ENCODE peak calls at places on chromosome 20, in ten cellular contexts. N is body of pancreas; Q is CD8-positive, alpha-beta T cell; R is SK-N-SH; X is lower leg skin; L is H9; P is AG04449; I is fibroblast of mammary gland; T is cardiac muscle cell; A is BJ. Z is an unnamed sample.

GRCh38 chr20:45322952-45323383 is 14.9 kb upstream of the MATN4 start:
- DNase-seq in N (peak; percentile 73), Q (no peak), R (no peak), X (peak; percentile 68), L (no peak), P (no peak), I (peak; percentile 37), T (peak; percentile 73), A (no peak), Z (no peak)

GRCh38 chr20:42276718-42277117 is 658.5 kb upstream of the CHD6 start:
- DNase-seq in N (no peak), Q (no peak), R (no peak), X (no peak), L (no peak), P (no peak), I (no peak), T (no peak), A (no peak), Z (no peak)

GRCh38 chr20:43969501-43969900 is 54.8 kb downstream of the TOX2 start:
- DNase-seq in N (no peak), Q (no peak), R (no peak), X (no peak), L (no peak), P (no peak), I (no peak), T (no peak), A (no peak), Z (no peak)

GRCh38 chr20:42018979-42019378 is 400.8 kb upstream of the CHD6 start:
- DNase-seq in N (no peak), Q (no peak), R (no peak), X (no peak), L (peak; percentile 39), P (no peak), I (no peak), T (no peak), A (no peak), Z (no peak)

GRCh38 chr20:10970109-10970508 is 296.3 kb upstream of the JAG1 start:
- DNase-seq in N (no peak), Q (no peak), R (no peak), X (no peak), L (no peak), P (no peak), I (no peak), T (peak; percentile 29), A (no peak), Z (no peak)

GRCh38 chr20:10674684-10675455 is 1.1 kb upstream of the JAG1 start:
- DNase-seq in N (peak; percentile 85), Q (no peak), R (peak; percentile 85), X (no peak), L (peak; percentile 84), P (no peak), I (peak; percentile 49), T (peak; percentile 76), A (no peak), Z (no peak)

GRCh38 chr20:23013429-23013828 is 21.7 kb upstream of the SSTR4 start:
- DNase-seq in N (no peak), Q (no peak), R (no peak), X (no peak), L (no peak), P (no peak), I (no peak), T (peak; percentile 17), A (no peak), Z (no peak)

GRCh38 chr20:15076785-15077184 is 739.4 kb upstream of the FLRT3 start:
- DNase-seq in N (no peak), Q (no peak), R (no peak), X (no peak), L (no peak), P (no peak), I (no peak), T (no peak), A (no peak), Z (no peak)

GRCh38 chr20:297098-297924 is at the start of gene ZCCHC3:
- DNase-seq in N (peak; percentile 88), Q (peak; percentile 72), R (peak; percentile 96), X (peak; percentile 85), L (peak; percentile 89), P (peak; percentile 63), I (peak; percentile 93), T (peak; percentile 99), A (peak; percentile 82), Z (no peak)
- TF ChIP-seq CTCF in N (no peak), Q (no peak), R (peak; percentile 21), X (no peak), L (peak; percentile 39), P (peak; percentile 30), I (no peak), T (peak; percentile 17), A (peak; percentile 26), Z (peak; percentile 45)

DNA sequence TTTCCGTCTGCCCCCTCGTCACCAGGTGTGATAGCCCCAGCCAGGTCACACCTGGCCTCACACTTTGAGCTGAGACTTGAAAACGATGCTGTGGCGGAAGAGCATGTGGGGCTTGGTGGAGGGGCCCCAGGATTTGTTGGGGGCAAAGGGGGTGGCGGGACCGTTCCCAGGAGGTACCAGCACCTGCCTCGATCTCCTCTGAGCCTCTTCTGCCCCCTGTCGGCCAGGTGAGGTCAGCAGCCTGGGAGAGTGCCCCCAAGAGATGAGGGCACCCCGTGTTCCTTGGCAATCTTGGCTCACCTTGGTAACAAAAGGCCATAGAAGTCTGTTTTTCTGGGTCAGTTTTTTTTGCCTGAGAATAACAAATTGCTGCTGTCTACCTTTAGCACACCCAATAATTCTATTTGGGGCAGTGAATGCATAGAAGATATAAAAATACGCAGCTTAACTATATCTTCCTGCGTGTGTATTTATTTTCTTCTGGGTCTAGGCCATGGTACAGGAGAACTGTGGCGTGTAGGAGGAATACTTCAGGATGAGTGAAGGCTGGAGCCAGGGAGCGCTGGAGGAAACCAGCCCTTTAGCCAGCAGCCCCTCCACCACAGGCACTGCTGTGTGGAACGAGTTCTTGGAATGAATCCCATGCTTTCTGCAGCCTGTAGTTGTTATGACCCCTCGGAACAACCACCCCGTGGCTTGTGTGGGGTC is 25.2 kb downstream of the SPATA2 start:
- DNase-seq in N (peak; percentile 52), Q (no peak), R (no peak), X (no peak), L (no peak), P (no peak), I (no peak), T (no peak), A (no peak), Z (peak; percentile 74)
- TF ChIP-seq CTCF in N (no peak), Q (no peak), R (peak; percentile 15), X (no peak), L (peak; percentile 64), P (no peak), I (peak; percentile 7), T (no peak), A (no peak), Z (no peak)

GRCh38 chr20:3846378-3846739 is 275 bp upstream of the MAVS start:
- DNase-seq in N (no peak), Q (no peak), R (no peak), X (no peak), L (no peak), P (no peak), I (no peak), T (no peak), A (no peak), Z (no peak)

GRCh38 chr20:3843490-3843889 is 3.1 kb upstream of the MAVS start:
- DNase-seq in N (no peak), Q (no peak), R (no peak), X (no peak), L (no peak), P (no peak), I (peak; percentile 92), T (peak; percentile 59), A (no peak), Z (no peak)

GRCh38 chr20:3848565-3848964 is 1.9 kb downstream of the MAVS start:
- DNase-seq in N (no peak), Q (no peak), R (no peak), X (no peak), L (no peak), P (no peak), I (no peak), T (no peak), A (no peak), Z (no peak)

GRCh38 chr20:3847419-3847940 is 846 bp downstream of the MAVS start:
- DNase-seq in N (no peak), Q (no peak), R (no peak), X (no peak), L (no peak), P (no peak), I (peak; percentile 31), T (no peak), A (no peak), Z (no peak)

DNA sequence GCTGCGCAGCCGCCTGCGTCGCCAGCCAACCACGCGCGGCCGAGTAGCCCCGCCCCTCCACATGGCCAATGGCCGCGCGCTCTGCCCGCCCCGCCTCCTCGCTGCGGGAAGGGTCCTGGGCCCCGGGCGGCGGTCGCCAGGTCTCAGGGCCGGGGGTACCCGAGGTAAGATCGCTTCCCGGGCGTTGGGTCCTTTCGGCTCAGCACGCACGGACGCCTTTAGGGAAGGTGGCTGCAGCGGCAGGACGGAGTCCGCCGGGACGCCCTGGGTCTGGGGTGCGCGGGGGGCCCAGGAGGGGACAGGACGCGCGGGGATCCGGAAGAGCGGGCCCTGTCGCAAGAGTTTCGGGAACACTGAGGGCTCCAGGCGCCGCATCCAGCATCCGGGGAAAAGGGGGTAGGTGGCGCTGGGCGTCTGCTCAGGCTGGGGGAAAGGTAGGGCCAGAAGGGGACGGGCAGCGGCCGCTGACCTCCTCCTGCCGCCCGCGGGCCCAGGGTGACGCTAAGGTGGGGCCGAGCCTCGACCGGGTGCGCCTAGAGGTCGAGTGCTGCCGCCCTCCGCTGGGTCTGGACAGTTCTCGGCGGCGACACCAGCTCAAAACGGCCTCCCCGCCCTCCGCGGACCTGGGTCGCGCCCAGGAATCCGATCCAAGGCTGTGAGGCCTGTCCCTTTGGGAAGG is at the start of gene MAVS:
- DNase-seq in N (peak; percentile 90), Q (peak; percentile 81), R (peak; percentile 98), X (peak; percentile 83), L (peak; percentile 90), P (no peak), I (peak; percentile 63), T (peak; percentile 81), A (no peak), Z (no peak)
- TF ChIP-seq CTCF in N (no peak), Q (no peak), R (no peak), X (no peak), L (no peak), P (no peak), I (no peak), T (no peak), A (no peak), Z (peak; percentile 21)

GRCh38 chr20:31881945-31882344 is 11.5 kb downstream of the TTLL9 start:
- DNase-seq in N (no peak), Q (no peak), R (no peak), X (no peak), L (no peak), P (no peak), I (no peak), T (no peak), A (no peak), Z (no peak)

GRCh38 chr20:31883829-31884228 is 13.4 kb downstream of the TTLL9 start:
- DNase-seq in N (no peak), Q (no peak), R (no peak), X (no peak), L (no peak), P (no peak), I (no peak), T (no peak), A (no peak), Z (no peak)

GRCh38 chr20:31877684-31878083 is 7.2 kb downstream of the TTLL9 start:
- DNase-seq in N (no peak), Q (no peak), R (no peak), X (no peak), L (no peak), P (no peak), I (no peak), T (no peak), A (no peak), Z (no peak)

DNA sequence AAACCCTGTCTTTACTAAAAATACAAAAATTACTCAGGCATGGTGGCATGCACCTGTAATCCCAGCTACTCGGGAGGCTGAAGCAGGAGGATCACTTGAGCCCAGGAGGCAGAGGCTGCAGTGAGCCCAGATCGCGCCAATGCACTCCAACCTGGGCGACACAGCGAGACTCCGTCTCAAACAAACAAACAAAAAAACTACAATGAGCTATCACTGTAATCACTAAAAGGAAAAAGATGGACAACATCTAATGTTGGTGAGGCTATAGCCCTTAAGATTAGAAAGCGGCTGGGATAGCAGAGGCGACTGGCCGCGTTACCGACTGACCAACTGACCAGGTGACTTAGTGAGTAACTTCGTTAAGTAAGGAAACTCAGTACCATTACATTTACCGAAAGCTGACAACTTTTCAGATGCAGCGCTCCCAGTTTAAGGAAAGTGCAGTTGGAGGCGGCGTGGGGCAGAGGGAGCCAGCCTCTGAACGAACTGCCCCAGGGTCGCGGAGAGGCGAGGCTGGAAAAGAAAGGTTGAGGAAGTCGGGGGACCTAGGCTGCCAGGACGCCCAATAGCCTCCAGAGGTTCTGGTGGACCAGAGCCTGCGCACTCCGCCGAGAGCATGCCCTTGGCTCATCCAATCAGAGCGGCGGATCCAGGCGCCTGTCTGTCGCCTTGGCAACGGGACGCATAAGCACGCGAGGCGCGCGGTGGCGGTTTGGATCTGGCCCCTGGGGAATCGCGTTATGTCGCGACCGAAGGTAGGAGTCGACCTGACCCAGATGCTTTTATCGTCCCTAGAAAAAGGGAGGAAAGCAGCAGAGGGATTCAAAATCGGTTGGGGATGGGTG is 8.9 kb downstream of the TTLL9 start:
- DNase-seq in N (peak; percentile 97), Q (peak; percentile 59), R (peak; percentile 93), X (peak; percentile 92), L (peak; percentile 99), P (peak; percentile 37), I (peak; percentile 92), T (peak; percentile 98), A (peak; percentile 69), Z (peak; percentile 97)
- TF ChIP-seq CTCF in N (no peak), Q (no peak), R (no peak), X (no peak), L (peak; percentile 51), P (no peak), I (no peak), T (no peak), A (no peak), Z (peak; percentile 64)